ENCODE peak calls at places on chromosomes 4 and X, in five cellular contexts. One of them, this sample, is unnamed.

GRCh38 chr4:165326831-165327210 is 648 bp upstream of the MSMO1 start:
- DNase-seq in HepG2: peak
- DNase-seq in GM12878: no peak
- DNase-seq in K562: peak
- DNase-seq in SK-N-SH: peak
- DNase-seq in this sample: no peak

GRCh38 chrX:70960728-70961127 is 29.8 kb upstream of the SLC7A3 start:
- DNase-seq in K562: no peak
- DNase-seq in GM12878: no peak
- DNase-seq in HepG2: no peak
- DNase-seq in SK-N-SH: no peak
- DNase-seq in this sample: no peak

GRCh38 chr4:139188648-139189416 is 11.8 kb upstream of the ELF2 start:
- DNase-seq in GM12878: no peak
- DNase-seq in HepG2: no peak
- DNase-seq in K562: peak
- DNase-seq in SK-N-SH: no peak
- DNase-seq in this sample: no peak

GRCh38 chrX:131747173-131747572 is 203.3 kb downstream of the OR13H1 start:
- DNase-seq in GM12878: peak
- DNase-seq in SK-N-SH: peak
- DNase-seq in HepG2: no peak
- DNase-seq in K562: no peak
- DNase-seq in this sample: no peak

GRCh38 chrX:106168107-106168506 is at the start of gene PWWP3B:
- DNase-seq in SK-N-SH: no peak
- DNase-seq in HepG2: no peak
- DNase-seq in K562: no peak
- DNase-seq in GM12878: no peak
- DNase-seq in this sample: peak

GRCh38 chrX:47200385-47201150 is 6.9 kb downstream of the UBA1 start:
- DNase-seq in HepG2: peak
- DNase-seq in K562: peak
- DNase-seq in GM12878: no peak
- DNase-seq in SK-N-SH: no peak
- DNase-seq in this sample: no peak

GRCh38 chr4:64248151-64248550 is 161.1 kb downstream of the TECRL start:
- DNase-seq in SK-N-SH: no peak
- DNase-seq in K562: no peak
- DNase-seq in GM12878: no peak
- DNase-seq in HepG2: no peak
- DNase-seq in this sample: no peak

GRCh38 chr4:64166365-64166764 is 242.9 kb downstream of the TECRL start:
- DNase-seq in K562: no peak
- DNase-seq in SK-N-SH: no peak
- DNase-seq in GM12878: no peak
- DNase-seq in HepG2: no peak
- DNase-seq in this sample: no peak

GRCh38 chr4:21901831-21902230 is 46.7 kb downstream of the KCNIP4 start:
- DNase-seq in HepG2: no peak
- DNase-seq in SK-N-SH: no peak
- DNase-seq in GM12878: no peak
- DNase-seq in K562: no peak
- DNase-seq in this sample: no peak
- TF ChIP-seq ZBTB33 in HepG2: no peak
- TF ChIP-seq ZBTB33 in SK-N-SH: no peak
- TF ChIP-seq ZBTB33 in GM12878: no peak
- TF ChIP-seq ZBTB33 in K562: no peak
- TF ChIP-seq ZBTB33 in this sample: no peak

DNA sequence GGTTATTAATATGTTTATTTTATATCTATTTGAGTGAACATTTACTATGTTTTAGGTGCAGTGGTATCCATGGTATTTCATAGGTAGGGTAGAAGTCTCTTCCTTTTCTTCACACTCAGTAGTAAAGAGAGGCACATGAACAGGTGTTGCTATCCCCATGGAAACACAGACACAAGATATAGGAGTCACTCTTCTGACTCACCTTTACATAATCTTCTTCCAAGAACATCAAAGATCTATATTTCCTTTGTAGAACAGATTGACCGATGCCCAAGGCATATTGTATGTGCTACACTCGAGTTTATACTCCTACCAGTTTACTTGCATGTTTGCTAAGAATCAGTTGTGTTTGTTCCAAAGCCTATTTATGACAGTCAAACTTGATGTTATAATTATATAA is 1997.4 kb downstream of the C4orf33 start:
- DNase-seq in HepG2: no peak
- DNase-seq in K562: no peak
- DNase-seq in SK-N-SH: no peak
- DNase-seq in GM12878: no peak
- DNase-seq in this sample: no peak
- TF ChIP-seq ZBTB33 in HepG2: no peak
- TF ChIP-seq ZBTB33 in K562: no peak
- TF ChIP-seq ZBTB33 in SK-N-SH: no peak
- TF ChIP-seq ZBTB33 in GM12878: no peak
- TF ChIP-seq ZBTB33 in this sample: no peak

DNA sequence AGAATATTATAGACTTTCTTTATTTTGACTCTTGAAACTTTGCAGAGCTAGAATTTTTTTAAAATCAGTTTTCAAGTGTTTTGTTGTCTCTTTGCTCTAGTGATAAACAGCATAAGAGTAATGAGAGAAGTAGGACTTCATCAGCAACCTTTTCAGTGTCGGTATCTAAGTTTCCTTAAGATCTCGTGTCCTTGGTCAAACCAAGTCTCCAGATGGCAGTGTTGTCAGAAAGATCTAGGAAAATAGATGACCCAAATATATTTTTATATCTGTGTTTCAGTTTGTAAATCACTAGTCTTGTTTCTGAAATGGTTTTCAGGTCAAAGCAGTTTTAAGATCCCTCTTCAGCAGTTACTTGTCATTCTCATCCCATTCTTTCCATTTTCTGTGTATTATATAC is 438.3 kb downstream of the RAPGEF2 start:
- DNase-seq in HepG2: no peak
- DNase-seq in SK-N-SH: no peak
- DNase-seq in GM12878: no peak
- DNase-seq in K562: no peak
- DNase-seq in this sample: no peak
- TF ChIP-seq ZBTB33 in HepG2: no peak
- TF ChIP-seq ZBTB33 in SK-N-SH: no peak
- TF ChIP-seq ZBTB33 in GM12878: no peak
- TF ChIP-seq ZBTB33 in K562: no peak
- TF ChIP-seq ZBTB33 in this sample: no peak

DNA sequence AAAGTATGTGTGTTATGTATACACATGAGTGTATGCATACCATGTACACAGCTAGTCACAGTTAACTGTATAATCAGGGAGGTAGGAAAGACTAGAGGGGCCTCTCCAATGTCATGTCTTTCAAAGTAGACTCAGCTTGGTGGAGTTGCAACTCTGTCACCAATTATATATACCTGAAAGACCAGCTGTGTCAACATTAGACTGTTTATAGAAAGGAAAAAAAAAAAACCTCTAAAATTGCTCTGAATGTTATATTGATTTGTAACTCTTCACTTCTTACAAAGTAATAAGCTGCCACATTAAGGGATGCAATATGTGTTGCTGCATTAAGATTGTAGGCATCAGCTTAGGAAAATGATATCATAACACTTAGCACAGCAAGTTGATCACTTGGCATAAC is 167.4 kb downstream of the DCTD start:
- DNase-seq in SK-N-SH: no peak
- DNase-seq in HepG2: no peak
- DNase-seq in K562: no peak
- DNase-seq in GM12878: no peak
- DNase-seq in this sample: no peak
- TF ChIP-seq ZBTB33 in SK-N-SH: no peak
- TF ChIP-seq ZBTB33 in HepG2: no peak
- TF ChIP-seq ZBTB33 in K562: no peak
- TF ChIP-seq ZBTB33 in GM12878: no peak
- TF ChIP-seq ZBTB33 in this sample: no peak

DNA sequence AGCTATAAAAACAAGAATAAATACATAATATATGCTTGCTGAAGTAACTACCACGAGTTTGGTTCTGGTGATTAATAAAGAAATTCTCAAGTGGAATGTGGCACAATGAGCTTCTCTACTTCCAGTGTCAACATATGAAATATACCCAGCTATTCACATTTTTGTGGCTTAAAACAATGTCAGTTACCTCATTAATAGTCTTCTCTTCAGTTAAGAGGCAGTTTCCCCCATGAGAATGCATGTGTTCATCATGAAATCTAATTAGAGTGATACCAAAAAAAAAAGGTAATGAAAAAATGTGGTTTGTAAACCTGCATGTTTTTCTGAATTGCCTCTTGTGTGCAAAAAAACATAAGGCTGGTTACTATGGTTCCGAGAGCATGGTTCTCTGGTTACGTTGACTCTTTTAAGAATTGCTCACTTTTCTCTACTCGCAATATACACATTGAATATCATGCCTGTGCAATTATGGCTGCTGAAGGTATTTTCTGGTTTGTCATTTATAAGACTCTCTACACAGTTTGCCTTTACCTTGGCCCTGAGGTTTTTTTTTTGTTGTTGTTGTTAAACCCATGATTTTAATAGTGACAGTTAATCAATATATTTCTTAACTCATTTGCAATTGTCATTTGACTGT is 108.2 kb downstream of the PCDH7 start:
- DNase-seq in SK-N-SH: no peak
- DNase-seq in K562: no peak
- DNase-seq in GM12878: no peak
- DNase-seq in HepG2: no peak
- DNase-seq in this sample: peak
- TF ChIP-seq ZBTB33 in SK-N-SH: no peak
- TF ChIP-seq ZBTB33 in K562: no peak
- TF ChIP-seq ZBTB33 in GM12878: no peak
- TF ChIP-seq ZBTB33 in HepG2: no peak
- TF ChIP-seq ZBTB33 in this sample: no peak

This sample was measured in HCT116.